ENCODE peak calls at places on chromosomes 12 and 14, in six cellular contexts. G is activated CD4-positive, CD25-positive, alpha-beta regulatory T cell; J is KBM-7; Q is GM10248; Y is upper lobe of right lung; H is ELF-1. D is an unnamed sample.
A peak's percentile ranks its signal among the peaks of the same experiment; 100 is the strongest.

GRCh38 chr14:99609245-99610117 is 5.5 kb upstream of the CCDC85C start:
- DNase-seq in G (no peak), J (no peak), Q (no peak), H (no peak), Y (no peak), D (no peak)

GRCh38 chr12:52794479-52795331 is 1.2 kb downstream of the KRT3 start:
- DNase-seq in Q (no peak), Y (peak; percentile 26), G (no peak), J (no peak), H (no peak), D (no peak)

GRCh38 chr12:59928416-59928815 is 332.6 kb downstream of the SLC16A7 start:
- DNase-seq in Q (no peak), J (no peak), G (no peak), H (no peak), Y (no peak), D (no peak)

GRCh38 chr12:93376436-93377251 is 1.1 kb upstream of the NUDT4 start:
- DNase-seq in J (peak; percentile 66), H (peak; percentile 90), Q (peak; percentile 34), Y (peak; percentile 75), G (no peak), D (no peak)

GRCh38 chr12:51217133-51217967 is 512 bp downstream of the POU6F1 start:
- DNase-seq in H (peak; percentile 43), J (peak; percentile 30), G (peak; percentile 33), Y (peak; percentile 87), Q (peak; percentile 81), D (peak; percentile 49)

GRCh38 chr14:65075628-65076325 is 26.5 kb downstream of the MAX start:
- DNase-seq in Q (no peak), Y (no peak), H (no peak), G (no peak), J (peak; percentile 73), D (no peak)

GRCh38 chr12:19605720-19606119 is 166.4 kb downstream of the AEBP2 start:
- DNase-seq in Q (no peak), H (no peak), J (no peak), Y (no peak), G (no peak), D (no peak)

GRCh38 chr14:41385787-41386186 is 220.9 kb upstream of the LRFN5 start:
- DNase-seq in Y (no peak), H (no peak), J (no peak), Q (no peak), G (no peak), D (no peak)

GRCh38 chr12:57637364-57637763 is 4.4 kb upstream of the B4GALNT1 start:
- DNase-seq in J (peak; percentile 28), Q (no peak), H (no peak), G (no peak), Y (no peak), D (no peak)

GRCh38 chr12:46402451-46402850 is 29.9 kb upstream of the SLC38A2 start:
- DNase-seq in G (no peak), J (no peak), H (no peak), Q (no peak), Y (no peak), D (no peak)

D was measured in activated naive CD8-positive, alpha-beta T cell treated with anti-CD3 and anti-CD28 coated beads for 36 hours.